ENCODE peak calls at places on chromosomes 1 and 21, in four cellular contexts. One of them, this sample, is unnamed.
A peak's percentile ranks its signal among the peaks of the same experiment; 100 is the strongest.

GRCh38 chr1:7172804-7173203 is 387.6 kb downstream of the CAMTA1 start:
- DNase-seq in WTC11: no peak
- DNase-seq in HepG2: no peak
- DNase-seq in K562: no peak
- DNase-seq in this sample: no peak

GRCh38 chr1:64545118-64545916 is 75.4 kb downstream of the CACHD1 start:
- DNase-seq in WTC11: no peak
- DNase-seq in K562: no peak
- DNase-seq in HepG2: no peak
- DNase-seq in this sample: no peak

GRCh38 chr1:114554577-114554976 is 26.8 kb downstream of the BCAS2 start:
- DNase-seq in WTC11: no peak
- DNase-seq in HepG2: no peak
- DNase-seq in K562: peak; percentile 35
- DNase-seq in this sample: no peak

GRCh38 chr1:202248861-202249260 is 55.3 kb downstream of the LGR6 start:
- DNase-seq in WTC11: no peak
- DNase-seq in HepG2: no peak
- DNase-seq in K562: no peak
- DNase-seq in this sample: no peak

GRCh38 chr21:33543505-33544129 is 779 bp downstream of the SON start:
- DNase-seq in HepG2: no peak
- DNase-seq in K562: no peak
- DNase-seq in WTC11: peak; percentile 78
- DNase-seq in this sample: no peak

GRCh38 chr1:2824999-2825398 is 23.5 kb upstream of the TTC34 start:
- DNase-seq in HepG2: no peak
- DNase-seq in WTC11: no peak
- DNase-seq in K562: no peak
- DNase-seq in this sample: no peak

GRCh38 chr21:42461185-42461520 is 34.9 kb downstream of the RSPH1 start:
- DNase-seq in HepG2: no peak
- DNase-seq in K562: no peak
- DNase-seq in WTC11: no peak
- DNase-seq in this sample: no peak

GRCh38 chr1:109927908-109928307 is 17.3 kb downstream of the CSF1 start:
- DNase-seq in WTC11: no peak
- DNase-seq in HepG2: no peak
- DNase-seq in K562: no peak
- DNase-seq in this sample: no peak

GRCh38 chr1:2863149-2863963 is 61.9 kb upstream of the TTC34 start:
- DNase-seq in HepG2: no peak
- DNase-seq in WTC11: no peak
- DNase-seq in K562: no peak
- DNase-seq in this sample: no peak

GRCh38 chr1:115838805-115839705 is 1.9 kb downstream of the NHLH2 start:
- DNase-seq in HepG2: no peak
- DNase-seq in WTC11: peak; percentile 81
- DNase-seq in K562: no peak
- DNase-seq in this sample: no peak

GRCh38 chr1:172823534-172823933 is 164.6 kb downstream of the FASLG start:
- DNase-seq in K562: no peak
- DNase-seq in WTC11: no peak
- DNase-seq in HepG2: no peak
- DNase-seq in this sample: no peak

GRCh38 chr1:172485626-172486025 is 41.8 kb upstream of the PIGC start:
- DNase-seq in K562: no peak
- DNase-seq in HepG2: no peak
- DNase-seq in WTC11: no peak
- DNase-seq in this sample: no peak

GRCh38 chr21:46542588-46543092 is 62.2 kb downstream of the S100B start:
- DNase-seq in WTC11: no peak
- DNase-seq in HepG2: no peak
- DNase-seq in K562: no peak
- DNase-seq in this sample: no peak

GRCh38 chr1:157490337-157491165 is 61.8 kb downstream of the FCRL5 start:
- DNase-seq in K562: peak; percentile 47
- DNase-seq in WTC11: peak; percentile 90
- DNase-seq in HepG2: peak; percentile 43
- DNase-seq in this sample: no peak

GRCh38 chr1:86965012-86965826 is 50.8 kb downstream of the HS2ST1 start:
- DNase-seq in WTC11: no peak
- DNase-seq in K562: no peak
- DNase-seq in HepG2: peak; percentile 46
- DNase-seq in this sample: no peak

GRCh38 chr1:61828814-61829213 is 86.5 kb downstream of the PATJ start:
- DNase-seq in K562: no peak
- DNase-seq in WTC11: no peak
- DNase-seq in HepG2: no peak
- DNase-seq in this sample: no peak

GRCh38 chr1:42484382-42484781 is 21.3 kb downstream of the CCDC30 start:
- DNase-seq in HepG2: peak; percentile 7
- DNase-seq in WTC11: no peak
- DNase-seq in K562: no peak
- DNase-seq in this sample: no peak

GRCh38 chr1:234955107-234955731 is 173.4 kb downstream of the TOMM20 start:
- DNase-seq in K562: no peak
- DNase-seq in WTC11: no peak
- DNase-seq in HepG2: no peak
- DNase-seq in this sample: no peak

GRCh38 chr1:161725888-161726630 is 4.7 kb downstream of the FCRLB start:
- DNase-seq in HepG2: peak; percentile 23
- DNase-seq in WTC11: peak; percentile 42
- DNase-seq in K562: peak; percentile 37
- DNase-seq in this sample: no peak

GRCh38 chr1:109804660-109805059 is 40.9 kb upstream of the EPS8L3 start:
- DNase-seq in K562: no peak
- DNase-seq in HepG2: no peak
- DNase-seq in WTC11: no peak
- DNase-seq in this sample: no peak

GRCh38 chr1:27522860-27523665 is 33.1 kb upstream of the WASF2 start:
- DNase-seq in K562: peak; percentile 78
- DNase-seq in HepG2: peak; percentile 52
- DNase-seq in WTC11: peak; percentile 58
- DNase-seq in this sample: no peak

GRCh38 chr1:16721871-16722641 is 18.3 kb upstream of the RNU1-4 start:
- DNase-seq in K562: peak; percentile 15
- DNase-seq in HepG2: no peak
- DNase-seq in WTC11: no peak
- DNase-seq in this sample: no peak

GRCh38 chr1:4838231-4838630 is 183.8 kb downstream of the AJAP1 start:
- DNase-seq in HepG2: no peak
- DNase-seq in K562: no peak
- DNase-seq in WTC11: no peak
- DNase-seq in this sample: no peak

GRCh38 chr1:207849016-207849415 is 61.9 kb downstream of the CD34 start:
- DNase-seq in K562: no peak
- DNase-seq in HepG2: no peak
- DNase-seq in WTC11: no peak
- DNase-seq in this sample: no peak

GRCh38 chr1:42943166-42943565 is 15.5 kb downstream of the SLC2A1 start:
- DNase-seq in WTC11: no peak
- DNase-seq in K562: no peak
- DNase-seq in HepG2: no peak
- DNase-seq in this sample: no peak

GRCh38 chr1:215900684-215901083 is 333.6 kb downstream of the KCTD3 start:
- DNase-seq in HepG2: no peak
- DNase-seq in WTC11: no peak
- DNase-seq in K562: no peak
- DNase-seq in this sample: no peak

GRCh38 chr1:15089244-15089992 is 64.1 kb upstream of the TMEM51 start:
- DNase-seq in HepG2: no peak
- DNase-seq in WTC11: no peak
- DNase-seq in K562: no peak
- DNase-seq in this sample: no peak

GRCh38 chr1:151881479-151881878 is 27.8 kb downstream of the THEM4 start:
- DNase-seq in K562: no peak
- DNase-seq in HepG2: no peak
- DNase-seq in WTC11: no peak
- DNase-seq in this sample: no peak

GRCh38 chr1:66446261-66447001 is 87.5 kb upstream of the SGIP1 start:
- DNase-seq in HepG2: peak; percentile 47
- DNase-seq in WTC11: no peak
- DNase-seq in K562: peak; percentile 49
- DNase-seq in this sample: peak; percentile 63

GRCh38 chr1:207919523-207920210 is 8.7 kb upstream of the CD34 start:
- DNase-seq in WTC11: no peak
- DNase-seq in K562: no peak
- DNase-seq in HepG2: no peak
- DNase-seq in this sample: no peak

GRCh38 chr1:153565529-153566374 is at the start of gene S100A2:
- DNase-seq in WTC11: no peak
- DNase-seq in K562: no peak
- DNase-seq in HepG2: peak; percentile 40
- DNase-seq in this sample: peak; percentile 39

GRCh38 chr1:55836086-55836485 is 620.9 kb upstream of the USP24 start:
- DNase-seq in HepG2: peak; percentile 4
- DNase-seq in WTC11: no peak
- DNase-seq in K562: no peak
- DNase-seq in this sample: no peak

GRCh38 chr1:201346337-201346939 is 31.0 kb downstream of the TNNT2 start:
- DNase-seq in WTC11: peak; percentile 70
- DNase-seq in HepG2: peak; percentile 23
- DNase-seq in K562: peak; percentile 59
- DNase-seq in this sample: no peak

GRCh38 chr1:243851129-243851756 is 1.2 kb upstream of the AKT3 start:
- DNase-seq in WTC11: no peak
- DNase-seq in HepG2: no peak
- DNase-seq in K562: no peak
- DNase-seq in this sample: no peak

DNA sequence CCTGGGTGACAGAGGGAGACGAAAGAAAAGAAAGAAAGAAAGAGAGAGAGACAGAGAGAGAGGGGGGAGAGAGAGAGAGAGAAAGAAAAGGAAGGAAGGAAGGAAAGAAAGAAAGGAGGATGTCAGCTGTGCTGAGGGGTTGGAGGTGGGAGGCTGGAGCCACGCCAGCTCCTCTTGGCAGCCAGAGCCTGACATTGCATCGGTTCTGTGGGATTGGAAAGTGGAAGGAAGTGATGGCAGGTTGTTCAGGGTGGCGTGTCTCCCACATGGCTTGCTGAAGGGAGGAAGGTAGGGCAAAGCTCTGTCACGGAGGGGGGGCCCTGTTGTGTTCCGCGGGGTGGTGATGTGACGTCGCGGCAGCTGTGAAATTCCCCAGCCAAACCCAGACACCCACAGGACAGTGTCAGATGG is 30.7 kb downstream of the EIF2D start:
- DNase-seq in K562: no peak
- DNase-seq in HepG2: no peak
- DNase-seq in WTC11: no peak
- DNase-seq in this sample: no peak
- TF ChIP-seq TCF7 in K562: no peak
- TF ChIP-seq TCF7 in HepG2: no peak
- TF ChIP-seq TCF7 in WTC11: no peak
- TF ChIP-seq TCF7 in this sample: no peak

GRCh38 chr1:154807048-154807591 is 63.0 kb downstream of the KCNN3 start:
- DNase-seq in WTC11: no peak
- DNase-seq in K562: no peak
- DNase-seq in HepG2: no peak
- DNase-seq in this sample: peak; percentile 74

GRCh38 chr1:154810571-154810970 is 59.5 kb downstream of the KCNN3 start:
- DNase-seq in HepG2: no peak
- DNase-seq in K562: no peak
- DNase-seq in WTC11: no peak
- DNase-seq in this sample: no peak

GRCh38 chr1:154808909-154809262 is 61.2 kb downstream of the KCNN3 start:
- DNase-seq in WTC11: no peak
- DNase-seq in HepG2: no peak
- DNase-seq in K562: peak; percentile 23
- DNase-seq in this sample: no peak

GRCh38 chr1:154808261-154808908 is 61.7 kb downstream of the KCNN3 start:
- DNase-seq in WTC11: no peak
- DNase-seq in K562: no peak
- DNase-seq in HepG2: no peak
- DNase-seq in this sample: no peak

GRCh38 chr1:154809436-154810413 is 60.4 kb downstream of the KCNN3 start:
- DNase-seq in K562: no peak
- DNase-seq in WTC11: no peak
- DNase-seq in HepG2: no peak
- DNase-seq in this sample: no peak
- TF ChIP-seq TCF7 in K562: no peak
- TF ChIP-seq TCF7 in WTC11: no peak
- TF ChIP-seq TCF7 in HepG2: no peak
- TF ChIP-seq TCF7 in this sample: no peak

GRCh38 chr1:154729598-154729997 is 121.6 kb upstream of the ADAR start:
- DNase-seq in HepG2: no peak
- DNase-seq in WTC11: no peak
- DNase-seq in K562: no peak
- DNase-seq in this sample: no peak

GRCh38 chr1:154733621-154734020 is 125.6 kb upstream of the ADAR start:
- DNase-seq in K562: no peak
- DNase-seq in HepG2: no peak
- DNase-seq in WTC11: no peak
- DNase-seq in this sample: no peak

GRCh38 chr1:154730251-154730650 is 122.3 kb upstream of the ADAR start:
- DNase-seq in WTC11: no peak
- DNase-seq in K562: no peak
- DNase-seq in HepG2: no peak
- DNase-seq in this sample: no peak

GRCh38 chr1:154729031-154729442 is 121.1 kb upstream of the ADAR start:
- DNase-seq in WTC11: no peak
- DNase-seq in HepG2: peak; percentile 6
- DNase-seq in K562: peak; percentile 23
- DNase-seq in this sample: no peak

DNA sequence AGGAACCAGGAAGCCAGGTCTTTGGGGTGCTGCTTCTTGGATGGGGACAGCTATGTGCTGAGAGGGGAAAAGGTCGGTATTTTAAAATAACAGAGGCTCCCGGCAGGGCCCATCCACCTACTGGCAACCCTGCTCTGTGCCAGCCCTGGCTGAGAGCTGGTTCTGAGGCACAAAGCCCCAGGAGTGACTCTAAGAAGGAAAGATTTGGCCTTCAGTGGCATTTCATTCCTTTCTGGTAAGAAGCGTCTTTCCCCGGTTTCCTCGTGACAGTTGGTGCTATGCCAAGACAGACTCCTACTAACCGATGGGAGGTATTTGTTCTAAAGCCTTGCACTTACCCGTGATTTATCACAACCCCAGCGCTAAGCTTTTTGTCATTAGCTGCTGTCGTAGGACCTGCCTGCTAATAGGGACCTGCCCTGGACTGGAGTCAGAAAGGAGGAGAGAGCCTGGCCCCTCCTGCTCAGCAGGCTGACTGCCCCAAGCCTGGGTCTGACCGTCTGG is 123.1 kb upstream of the ADAR start:
- DNase-seq in HepG2: no peak
- DNase-seq in WTC11: no peak
- DNase-seq in K562: no peak
- DNase-seq in this sample: no peak
- TF ChIP-seq TCF7 in HepG2: no peak
- TF ChIP-seq TCF7 in WTC11: no peak
- TF ChIP-seq TCF7 in K562: no peak
- TF ChIP-seq TCF7 in this sample: no peak

GRCh38 chr1:184941735-184942134 is 32.6 kb downstream of the NIBAN1 start:
- DNase-seq in K562: no peak
- DNase-seq in HepG2: no peak
- DNase-seq in WTC11: no peak
- DNase-seq in this sample: peak; percentile 44
- TF ChIP-seq TCF7 in K562: no peak
- TF ChIP-seq TCF7 in HepG2: no peak
- TF ChIP-seq TCF7 in WTC11: no peak
- TF ChIP-seq TCF7 in this sample: no peak

This sample was measured in GM12878.